ENCODE peak calls at places on chromosomes 1 and 21, in seven cellular contexts. R is neural progenitor cell; X is left ventricle myocardium inferior; C is colonic mucosa; B is naive thymus-derived CD4-positive, alpha-beta T cell; K is tibial artery; V is lower lobe of right lung. E is an unnamed sample.

GRCh38 chr1:80059940-80060339 is 1053.4 kb upstream of the ADGRL4 start:
- DNase-seq in V (no peak), K (no peak), C (no peak), B (no peak), X (no peak), R (no peak), E (peak)

GRCh38 chr1:181033128-181033798 is 520 bp upstream of the MR1 start:
- DNase-seq in K (peak), R (no peak), X (no peak), C (peak), V (peak), B (peak), E (no peak)

GRCh38 chr1:212557739-212558664 is 50.6 kb upstream of the ATF3 start:
- DNase-seq in V (peak), K (peak), R (peak), X (peak), B (no peak), C (peak), E (peak)

GRCh38 chr1:80217377-80217986 is 1211.0 kb upstream of the ADGRL4 start:
- DNase-seq in R (peak), B (no peak), V (no peak), K (no peak), X (no peak), C (no peak), E (peak)

GRCh38 chr1:155681776-155682175 is 6.8 kb downstream of the YY1AP1 start:
- DNase-seq in V (no peak), C (no peak), R (no peak), X (no peak), B (no peak), K (no peak), E (no peak)

GRCh38 chr1:41799723-41800122 is 119.0 kb downstream of the HIVEP3 start:
- DNase-seq in C (no peak), X (no peak), V (no peak), B (no peak), K (no peak), R (no peak), E (no peak)

GRCh38 chr21:32954353-32954752 is 71.4 kb upstream of the OLIG2 start:
- DNase-seq in B (no peak), K (no peak), V (no peak), R (no peak), C (no peak), X (no peak), E (no peak)

GRCh38 chr1:64572222-64572900 is 102.4 kb downstream of the CACHD1 start:
- DNase-seq in X (no peak), C (no peak), R (peak), B (no peak), V (no peak), K (no peak), E (no peak)

GRCh38 chr1:94783342-94784264 is 36.6 kb upstream of the SLC44A3 start:
- DNase-seq in V (peak), C (peak), R (no peak), K (peak), B (no peak), X (peak), E (peak)

GRCh38 chr1:118563969-118564951 is 379.2 kb upstream of the SPAG17 start:
- DNase-seq in X (no peak), K (no peak), B (no peak), C (no peak), V (no peak), R (peak), E (no peak)

GRCh38 chr1:94039871-94040569 is 80.9 kb downstream of the ABCA4 start:
- DNase-seq in X (peak), B (no peak), R (no peak), V (no peak), C (no peak), K (peak), E (peak)

GRCh38 chr21:15671188-15671587 is 58.6 kb upstream of the USP25 start:
- DNase-seq in B (no peak), V (no peak), C (no peak), K (no peak), R (no peak), X (no peak), E (no peak)

GRCh38 chr1:156499703-156500577 is 635 bp downstream of the MEF2D start:
- DNase-seq in B (peak), V (no peak), K (peak), X (peak), R (peak), C (peak), E (no peak)

GRCh38 chr1:39048745-39049370 is 22.7 kb downstream of the NDUFS5 start:
- DNase-seq in X (no peak), C (no peak), R (no peak), B (no peak), K (no peak), V (no peak), E (no peak)

GRCh38 chr1:111476761-111477309 is 3.1 kb downstream of the C1orf162 start:
- DNase-seq in C (peak), B (peak), R (no peak), X (no peak), V (no peak), K (no peak), E (no peak)

GRCh38 chr1:179702923-179703322 is 40.2 kb upstream of the FAM163A start:
- DNase-seq in R (no peak), K (no peak), B (no peak), X (no peak), C (no peak), V (no peak), E (no peak)

GRCh38 chr1:18344755-18345154 is 136.0 kb upstream of the KLHDC7A start:
- DNase-seq in X (no peak), V (no peak), B (no peak), K (no peak), C (no peak), R (peak), E (no peak)

GRCh38 chr1:229716064-229716463 is 90.0 kb downstream of the URB2 start:
- DNase-seq in B (no peak), R (peak), X (no peak), K (no peak), C (no peak), V (no peak), E (peak)

GRCh38 chr1:910881-911721 is 12.6 kb upstream of the SAMD11 start:
- DNase-seq in B (peak), R (peak), X (no peak), V (no peak), C (peak), K (no peak), E (peak)

GRCh38 chr21:43611598-43612369 is 47.5 kb downstream of the HSF2BP start:
- DNase-seq in B (no peak), V (peak), R (peak), K (peak), C (peak), X (peak), E (peak)

GRCh38 chr1:61980561-61980960 is 214.1 kb upstream of the L1TD1 start:
- DNase-seq in K (no peak), X (no peak), C (no peak), B (no peak), V (no peak), R (peak), E (no peak)

GRCh38 chr21:17501107-17502006 is 11.5 kb upstream of the CXADR start:
- DNase-seq in C (peak), B (no peak), R (no peak), K (no peak), X (no peak), V (no peak), E (no peak)

GRCh38 chr1:171188388-171189266 is 3.5 kb downstream of the FMO2 start:
- DNase-seq in V (peak), K (peak), B (peak), X (peak), R (peak), C (peak), E (peak)

GRCh38 chr21:43853851-43854772 is 10.9 kb upstream of the AGPAT3 start:
- DNase-seq in V (no peak), C (no peak), R (no peak), K (no peak), B (no peak), X (no peak), E (no peak)

GRCh38 chr1:4129693-4130092 is 229.6 kb upstream of the C1orf174 start:
- DNase-seq in C (no peak), V (no peak), R (no peak), B (no peak), X (no peak), K (no peak), E (no peak)

GRCh38 chr1:66271216-66271903 is 262.6 kb upstream of the SGIP1 start:
- DNase-seq in B (no peak), C (peak), K (peak), R (peak), V (peak), X (peak), E (peak)

GRCh38 chr1:158203693-158204457 is 23.2 kb downstream of the CD1D start:
- DNase-seq in X (no peak), C (peak), V (no peak), K (no peak), R (peak), B (no peak), E (peak)

GRCh38 chr1:18949689-18950414 is 6.6 kb downstream of the IFFO2 start:
- DNase-seq in C (no peak), B (no peak), K (peak), R (peak), V (peak), X (no peak), E (peak)

GRCh38 chr1:160168609-160169369 is 17.4 kb downstream of the ATP1A4 start:
- DNase-seq in K (no peak), R (peak), V (no peak), C (no peak), B (no peak), X (no peak), E (peak)

GRCh38 chr1:226355016-226355415 is 46.1 kb upstream of the LIN9 start:
- DNase-seq in X (no peak), C (no peak), K (no peak), R (no peak), B (no peak), V (no peak), E (no peak)
- H3K27ac ChIP-seq in X (peak), C (no peak), K (no peak), R (no peak), B (no peak), V (no peak), E (no peak)

GRCh38 chr1:51329443-51330325 is 678 bp downstream of the TTC39A start:
- DNase-seq in X (peak), B (no peak), V (peak), C (peak), R (no peak), K (no peak), E (no peak)

GRCh38 chr1:51330331-51331201 is at the start of gene TTC39A:
- DNase-seq in V (no peak), B (no peak), C (no peak), K (no peak), R (peak), X (no peak), E (no peak)

GRCh38 chr1:51328926-51329325 is 1.4 kb downstream of the TTC39A start:
- DNase-seq in X (no peak), C (no peak), B (no peak), V (no peak), R (no peak), K (no peak), E (no peak)

GRCh38 chr1:51328279-51328678 is 2.1 kb downstream of the TTC39A start:
- DNase-seq in X (no peak), C (no peak), K (no peak), R (no peak), V (no peak), B (no peak), E (peak)

DNA sequence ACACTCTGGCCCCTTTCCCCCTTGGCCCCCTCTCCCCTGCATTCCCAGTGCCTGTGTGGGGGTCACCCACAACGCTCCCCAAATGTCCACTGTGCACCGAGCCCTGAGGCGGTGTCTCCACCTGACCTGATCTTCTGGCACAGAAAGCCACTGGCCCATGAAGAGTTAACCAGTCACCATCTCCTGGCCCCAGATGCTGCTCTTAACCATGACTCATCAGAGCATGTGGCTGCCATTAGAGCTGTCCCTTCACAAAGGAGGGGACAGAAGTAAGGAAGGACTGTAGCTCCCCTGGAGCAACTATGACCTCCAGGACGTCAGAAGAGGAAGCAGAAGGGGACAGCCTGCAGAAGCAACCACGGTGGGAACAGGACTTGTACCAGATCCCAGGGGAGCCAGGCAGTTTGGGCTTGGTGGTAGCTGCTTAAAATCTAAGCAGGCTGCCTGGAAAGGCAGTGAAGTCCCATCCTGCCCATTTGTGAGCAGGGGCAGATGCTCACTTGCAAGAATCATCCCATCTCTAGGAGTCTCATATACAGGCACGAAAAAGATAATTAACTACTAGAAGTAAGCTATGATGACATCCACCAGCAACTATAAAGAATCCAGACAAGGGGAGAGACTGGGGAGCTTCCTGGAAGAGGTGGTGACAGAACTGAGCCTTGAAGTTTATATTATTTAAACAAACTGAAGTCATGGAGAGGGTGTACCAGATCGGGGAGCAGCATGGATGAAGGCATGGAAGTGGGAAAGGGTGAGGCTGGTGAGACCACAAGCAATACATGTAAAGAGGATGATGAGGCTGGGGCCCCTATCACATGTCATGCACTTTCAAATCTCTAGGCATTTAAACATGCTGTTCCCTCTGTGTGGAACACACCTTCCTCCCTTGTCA is 1.1 kb upstream of the TTC39A start:
- DNase-seq in B (no peak), K (no peak), C (peak), R (no peak), V (no peak), X (no peak), E (peak)
- H3K27ac ChIP-seq in B (no peak), K (no peak), C (peak), R (no peak), V (peak), X (peak), E (no peak)

GRCh38 chr21:46393451-46393940 is 65.2 kb upstream of the DIP2A start:
- DNase-seq in K (no peak), C (no peak), R (no peak), X (no peak), V (peak), B (no peak), E (no peak)
- H3K27ac ChIP-seq in K (peak), C (no peak), R (no peak), X (peak), V (no peak), B (no peak), E (no peak)

GRCh38 chr1:150164769-150165168 is 15.1 kb downstream of the PLEKHO1 start:
- DNase-seq in R (no peak), C (no peak), K (no peak), X (no peak), V (no peak), B (no peak), E (peak)
- H3K27ac ChIP-seq in R (no peak), C (peak), K (peak), X (peak), V (peak), B (no peak), E (no peak)

DNA sequence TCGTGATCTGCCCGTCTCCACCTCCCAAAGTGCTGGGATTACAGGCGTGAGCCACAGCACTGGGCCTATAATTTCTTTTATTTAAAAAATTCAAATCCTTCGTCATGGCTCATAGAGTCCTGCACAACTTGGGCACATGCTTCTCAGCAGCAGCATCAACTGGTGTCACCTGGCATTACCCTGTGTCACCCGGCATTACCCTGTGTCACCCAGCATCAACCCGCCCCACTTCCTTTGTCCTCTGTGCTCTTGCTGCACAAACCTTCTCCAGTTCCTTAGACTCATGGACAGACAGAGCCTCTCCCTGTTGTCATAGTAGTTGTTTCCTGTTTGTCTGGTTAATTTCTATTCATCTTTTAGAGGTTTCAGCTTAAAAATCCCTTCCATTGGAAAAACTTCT is 121.2 kb upstream of the SERBP1 start:
- DNase-seq in B (no peak), C (no peak), R (no peak), X (no peak), K (no peak), V (no peak), E (no peak)
- H3K27ac ChIP-seq in B (no peak), C (no peak), R (no peak), X (no peak), K (no peak), V (no peak), E (no peak)

DNA sequence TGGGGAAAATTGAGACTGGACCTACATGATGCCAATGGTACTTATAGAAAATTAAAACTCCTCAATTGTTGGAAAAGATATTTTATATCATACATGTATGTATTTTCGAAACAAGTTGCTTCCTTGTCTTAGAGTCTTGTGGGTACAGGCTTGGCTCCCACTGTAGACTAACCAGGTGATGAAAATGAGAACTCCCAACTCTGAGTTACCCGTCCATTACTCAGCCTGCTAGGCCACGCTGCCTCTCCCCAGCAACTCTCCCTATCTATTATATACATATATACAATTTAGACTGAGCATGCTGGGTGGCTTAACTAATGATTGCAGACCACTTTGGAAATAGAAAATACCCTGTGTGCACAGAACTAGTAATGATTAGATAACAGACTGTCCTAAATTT is 628.7 kb downstream of the LMO4 start:
- DNase-seq in X (no peak), B (no peak), C (no peak), R (no peak), V (no peak), K (no peak), E (no peak)
- H3K27ac ChIP-seq in X (no peak), B (no peak), C (no peak), R (no peak), V (no peak), K (peak), E (no peak)

DNA sequence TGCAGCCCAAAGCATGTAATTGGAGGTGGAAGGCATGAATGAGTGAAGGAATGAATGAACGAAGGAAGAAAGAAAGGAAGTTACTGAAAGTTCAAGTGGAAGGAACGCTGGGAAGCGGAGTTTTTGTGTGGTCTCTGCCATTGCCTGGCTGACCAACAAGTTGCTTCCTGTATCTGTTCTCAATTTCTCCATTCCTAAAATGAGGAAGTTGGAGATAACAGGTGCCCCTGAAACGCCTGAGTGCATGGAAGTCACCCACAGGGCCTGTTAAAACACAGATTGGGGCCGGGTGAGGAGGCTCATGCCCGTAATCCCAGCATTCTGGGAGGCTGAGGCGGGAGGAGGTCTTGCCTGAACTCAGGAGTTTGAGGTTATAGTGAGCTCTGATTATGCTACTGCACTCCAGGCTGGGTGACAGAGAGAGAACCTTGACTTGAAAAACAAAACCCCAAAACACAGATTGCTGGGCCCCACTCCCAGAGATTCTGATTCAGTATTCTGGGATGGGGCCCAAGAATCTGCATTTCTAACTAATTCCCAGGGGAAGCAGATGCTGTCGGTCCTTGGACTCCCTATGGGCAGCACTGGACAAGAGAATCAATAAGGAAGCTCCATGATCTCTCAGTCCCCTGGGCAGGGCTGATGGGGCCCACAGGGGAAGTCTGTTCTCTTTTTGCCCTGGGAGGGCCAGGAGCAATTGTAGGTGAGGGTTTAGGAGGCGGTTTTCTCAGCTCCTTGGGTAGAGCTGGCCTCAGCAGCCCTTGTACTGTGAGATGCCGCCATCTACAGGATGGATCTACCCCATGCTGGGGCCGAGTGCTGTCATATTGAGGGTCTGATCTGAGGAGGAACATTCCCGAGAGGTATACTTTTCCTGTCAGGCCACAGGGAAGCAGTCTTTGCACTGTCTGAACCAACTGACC is 3.3 kb upstream of the CNR2 start:
- DNase-seq in K (peak), R (peak), C (peak), B (peak), X (peak), V (peak), E (peak)
- H3K27ac ChIP-seq in K (no peak), R (no peak), C (no peak), B (no peak), X (peak), V (no peak), E (no peak)

GRCh38 chr1:87501738-87502137 is 173.1 kb downstream of the LMO4 start:
- DNase-seq in K (no peak), V (no peak), X (no peak), C (no peak), R (no peak), B (no peak), E (no peak)

GRCh38 chr1:87495147-87495546 is 166.5 kb downstream of the LMO4 start:
- DNase-seq in X (no peak), B (no peak), R (no peak), V (no peak), C (no peak), K (no peak), E (no peak)

GRCh38 chr1:87495870-87496269 is 167.2 kb downstream of the LMO4 start:
- DNase-seq in B (no peak), V (no peak), R (no peak), C (no peak), K (peak), X (no peak), E (no peak)

DNA sequence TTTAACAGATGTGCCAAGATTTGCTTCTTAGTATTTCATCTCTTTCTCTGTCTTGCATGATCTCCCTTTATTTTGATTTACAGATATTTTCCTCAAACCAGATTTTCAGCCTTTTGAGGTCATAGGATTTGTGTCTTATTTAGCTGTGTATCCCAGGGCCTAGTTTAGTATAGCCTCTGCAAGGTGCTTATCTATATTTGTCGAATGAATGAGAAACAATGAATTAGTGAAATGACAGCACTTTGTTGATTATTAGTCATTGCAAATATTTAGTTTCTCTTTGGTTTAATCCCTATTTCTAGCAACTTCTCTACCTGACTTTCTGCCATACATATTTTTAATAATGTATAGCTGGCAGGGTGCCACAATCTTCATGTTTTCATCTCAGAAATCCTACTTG is 169.1 kb downstream of the LMO4 start:
- DNase-seq in B (no peak), V (no peak), K (no peak), X (no peak), R (no peak), C (no peak), E (no peak)
- H3K27ac ChIP-seq in B (no peak), V (no peak), K (peak), X (no peak), R (no peak), C (no peak), E (no peak)